ENCODE peak calls at places on chromosomes 13 and 19, in six cellular contexts. Y is cardiac muscle cell, L is A673, X is fibroblast of pulmonary artery, G is MM.1S, D is astrocyte. N is an unnamed sample.

GRCh38 chr19:58374200-58374599 is 6.6 kb downstream of the ZNF837 start:
- DNase-seq in G (no peak), X (peak; percentile 37), L (no peak), Y (no peak), D (no peak), N (no peak)

GRCh38 chr13:40664100-40665060 is 2.1 kb downstream of the FOXO1 start:
- DNase-seq in L (peak; percentile 36), G (peak; percentile 63), X (peak; percentile 55), D (peak; percentile 13), Y (peak; percentile 70), N (peak; percentile 58)

GRCh38 chr13:61246351-61246750 is 169.3 kb downstream of the PCDH20 start:
- DNase-seq in Y (no peak), D (peak; percentile 2), G (no peak), L (no peak), X (no peak), N (no peak)

GRCh38 chr19:6802336-6803035 is 30.0 kb downstream of the VAV1 start:
- DNase-seq in D (no peak), G (peak; percentile 94), X (no peak), Y (no peak), L (peak; percentile 72), N (peak; percentile 26)

GRCh38 chr13:52053460-52053859 is 29.0 kb downstream of the UTP14C start:
- DNase-seq in G (no peak), D (no peak), Y (no peak), L (no peak), X (no peak), N (peak; percentile 37)

GRCh38 chr13:102978168-102978567 is 88.0 kb downstream of the SLC10A2 start:
- DNase-seq in X (peak; percentile 36), D (no peak), L (no peak), Y (no peak), G (no peak), N (no peak)

GRCh38 chr19:32971715-32972540 is at the start of the genes CEP89 and FAAP24:
- DNase-seq in G (peak; percentile 99), L (peak; percentile 99), Y (peak; percentile 99), X (peak; percentile 100), D (peak; percentile 97), N (peak; percentile 99)

GRCh38 chr13:98454389-98454881 is 122.5 kb downstream of the STK24 start:
- DNase-seq in D (peak; percentile 88), Y (peak; percentile 20), X (peak; percentile 91), L (peak; percentile 82), G (no peak), N (peak; percentile 54)

GRCh38 chr19:23273022-23273593 is 22.9 kb upstream of the ZNF724 start:
- DNase-seq in L (no peak), G (peak; percentile 7), Y (peak; percentile 36), D (no peak), X (no peak), N (peak; percentile 30)

GRCh38 chr19:5152767-5153532 is 184.0 kb downstream of the KDM4B start:
- DNase-seq in X (no peak), Y (no peak), D (no peak), L (no peak), G (no peak), N (no peak)

GRCh38 chr13:29537736-29538624 is 57.5 kb downstream of the SLC7A1 start:
- DNase-seq in G (no peak), L (no peak), D (no peak), X (no peak), Y (no peak), N (no peak)

GRCh38 chr19:3253270-3253669 is 28.8 kb downstream of the CELF5 start:
- DNase-seq in X (no peak), D (no peak), Y (no peak), G (no peak), L (no peak), N (no peak)

GRCh38 chr19:13057744-13058143 is 44.9 kb downstream of the LYL1 start:
- DNase-seq in X (peak; percentile 51), Y (no peak), L (peak; percentile 71), G (no peak), D (no peak), N (no peak)

GRCh38 chr19:3556978-3557460 is 367 bp downstream of the MFSD12 start:
- DNase-seq in L (no peak), X (no peak), D (peak; percentile 20), Y (peak; percentile 41), G (peak; percentile 61), N (peak; percentile 66)

GRCh38 chr19:41223431-41224234 is 4.6 kb downstream of the AXL start:
- DNase-seq in Y (peak; percentile 29), G (no peak), D (peak; percentile 93), L (no peak), X (peak; percentile 60), N (peak; percentile 64)

GRCh38 chr13:25738342-25738771 is 313.5 kb downstream of the SHISA2 start:
- DNase-seq in X (peak; percentile 25), Y (peak; percentile 46), G (no peak), L (peak; percentile 17), D (peak; percentile 70), N (peak; percentile 40)

GRCh38 chr19:12629215-12629614 is 18.5 kb downstream of the ZNF791 start:
- DNase-seq in D (no peak), X (no peak), G (no peak), Y (no peak), L (no peak), N (no peak)

GRCh38 chr19:873084-874019 is 13.9 kb downstream of the CFD start:
- DNase-seq in D (peak; percentile 38), X (peak; percentile 26), L (peak; percentile 84), Y (peak; percentile 36), G (peak; percentile 48), N (peak; percentile 43)

GRCh38 chr19:38529610-38530009 is 88.1 kb downstream of the MAP4K1 start:
- DNase-seq in L (peak; percentile 43), D (no peak), X (no peak), G (no peak), Y (no peak), N (no peak)

GRCh38 chr19:17296278-17296677 is 6.9 kb downstream of the ABHD8 start:
- DNase-seq in D (peak; percentile 31), X (no peak), G (no peak), Y (no peak), L (no peak), N (peak; percentile 71)
- TF ChIP-seq CTCF in D (no peak), X (no peak), G (no peak), Y (no peak), L (no peak), N (peak; percentile 25)

DNA sequence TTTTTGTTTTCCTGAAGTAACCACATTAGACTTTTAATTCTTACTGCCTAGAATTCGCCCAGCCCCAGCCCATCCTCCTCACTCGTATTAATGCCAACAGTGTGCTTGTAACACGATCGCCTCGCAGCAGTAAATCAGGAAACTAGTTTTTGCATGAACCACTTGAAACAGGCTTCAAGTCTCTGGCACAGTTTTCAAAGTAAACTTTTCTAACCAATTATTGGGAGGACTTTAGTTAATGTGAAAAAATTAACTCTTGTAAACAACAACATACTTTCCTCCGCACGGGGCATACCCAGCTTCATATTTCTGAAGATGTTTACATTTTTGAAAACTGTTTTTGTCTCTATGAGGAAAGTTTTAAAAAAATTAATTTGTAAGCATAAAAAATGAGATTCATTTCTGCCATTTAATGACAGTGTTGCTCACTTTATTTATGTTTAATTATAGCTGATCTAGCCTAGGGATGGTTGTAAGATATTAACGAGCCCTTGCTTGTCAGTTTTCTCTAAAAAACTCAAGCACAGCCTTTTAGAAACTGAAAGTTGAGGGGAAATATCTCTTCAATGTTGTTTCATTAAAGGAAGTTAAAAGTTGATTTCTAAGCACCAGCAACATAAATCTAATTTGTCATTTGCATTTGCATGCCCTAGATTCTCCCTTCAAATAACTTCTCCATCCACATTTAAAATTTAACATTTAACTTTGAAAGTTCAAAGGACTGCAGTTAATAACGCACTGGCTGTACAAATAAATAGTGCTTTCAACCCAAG is 39.4 kb downstream of the TNFRSF19 start:
- DNase-seq in D (peak; percentile 69), L (peak; percentile 54), Y (no peak), X (peak; percentile 59), G (peak; percentile 33), N (peak; percentile 34)
- H3K4me3 ChIP-seq in D (no peak overlapping the region), L (no peak overlapping the region), Y (no peak overlapping the region), X (peak overlapping the region; percentile 0), G (peak overlapping the region; percentile 42), N (no peak overlapping the region)

GRCh38 chr19:40165362-40165937 is 25.8 kb upstream of the MAP3K10 start:
- DNase-seq in D (no peak), G (peak; percentile 79), Y (peak; percentile 56), L (peak; percentile 89), X (peak; percentile 49), N (peak; percentile 43)
- TF ChIP-seq CTCF in D (peak; percentile 27), G (peak; percentile 96), Y (peak; percentile 82), L (peak; percentile 96), X (peak; percentile 83), N (peak; percentile 64)

DNA sequence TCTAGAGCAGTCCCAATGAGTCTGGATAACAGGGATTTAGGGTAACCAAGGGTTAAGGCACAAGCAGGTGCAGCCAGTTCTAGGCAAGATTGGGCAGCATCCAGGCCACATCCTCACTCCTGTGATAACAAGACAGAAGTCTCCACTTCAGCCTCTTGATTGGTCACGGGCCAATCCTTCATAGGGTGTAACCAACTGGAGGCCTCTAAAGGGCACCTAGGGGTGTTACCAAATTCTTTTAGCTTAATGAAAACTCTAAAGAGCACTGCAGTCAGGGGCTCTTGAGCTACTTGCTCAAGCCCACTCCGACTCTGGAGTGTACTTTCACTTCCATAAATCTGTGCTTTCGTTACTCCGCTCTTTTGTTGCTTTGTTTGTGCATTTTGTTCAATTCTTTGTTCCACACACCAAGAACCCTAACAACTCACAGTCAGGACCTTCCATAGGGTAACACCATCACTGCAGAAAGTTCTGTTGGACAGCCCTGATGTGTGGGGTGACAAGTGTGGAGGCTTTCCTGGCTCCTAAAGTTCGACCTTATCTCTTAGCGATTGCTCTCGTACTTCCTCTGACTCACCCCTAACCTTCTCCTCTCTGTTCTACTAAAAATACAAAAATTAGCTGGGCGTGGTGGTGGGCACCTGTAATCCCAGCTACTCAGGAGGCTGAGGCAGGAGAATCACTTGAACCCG is 36.1 kb downstream of the ZSWIM9 start:
- DNase-seq in G (no peak), L (no peak), Y (no peak), X (no peak), D (no peak), N (no peak)
- H3K4me3 ChIP-seq in G (no peak overlapping the region), L (no peak overlapping the region), Y (no peak overlapping the region), X (no peak overlapping the region), D (no peak overlapping the region), N (no peak overlapping the region)

GRCh38 chr19:49916839-49917733 is 11.9 kb upstream of the ATF5 start:
- DNase-seq in Y (no peak), G (no peak), L (peak; percentile 55), X (no peak), D (no peak), N (peak; percentile 35)
- TF ChIP-seq CTCF in Y (no peak), G (peak; percentile 12), L (peak; percentile 52), X (peak; percentile 5), D (no peak), N (peak; percentile 55)

GRCh38 chr13:75867718-75868117 is 231.6 kb downstream of the LMO7 start:
- DNase-seq in X (no peak), L (no peak), Y (no peak), G (no peak), D (no peak), N (no peak)
- H3K4me3 ChIP-seq in X (no peak overlapping the region), L (no peak overlapping the region), Y (no peak overlapping the region), G (no peak overlapping the region), D (no peak overlapping the region), N (no peak overlapping the region)